ENCODE peak calls at places on chromosomes 13 and 19, in six cellular contexts. One of them, this sample, is unnamed.

GRCh38 chr19:10269333-10270179 is 1.4 kb upstream of the ICAM1 start:
- DNase-seq in transverse colon: peak; percentile 90
- DNase-seq in tibial artery: peak; percentile 84
- DNase-seq in thyroid gland: peak; percentile 81
- DNase-seq in IMR-90: peak; percentile 65
- DNase-seq in tibial nerve: peak; percentile 91
- DNase-seq in this sample: peak; percentile 89

GRCh38 chr13:105920375-105920774 is 615.1 kb downstream of the EFNB2 start:
- DNase-seq in transverse colon: peak; percentile 21
- DNase-seq in tibial artery: no peak
- DNase-seq in thyroid gland: no peak
- DNase-seq in IMR-90: peak; percentile 87
- DNase-seq in tibial nerve: no peak
- DNase-seq in this sample: peak; percentile 83

GRCh38 chr13:61138857-61139256 is 276.8 kb downstream of the PCDH20 start:
- DNase-seq in transverse colon: no peak
- DNase-seq in tibial artery: no peak
- DNase-seq in thyroid gland: no peak
- DNase-seq in IMR-90: no peak
- DNase-seq in tibial nerve: no peak
- DNase-seq in this sample: no peak

GRCh38 chr19:4503224-4504170 is 14.8 kb downstream of the PLIN4 start:
- DNase-seq in transverse colon: no peak
- DNase-seq in tibial artery: no peak
- DNase-seq in thyroid gland: no peak
- DNase-seq in IMR-90: no peak
- DNase-seq in tibial nerve: no peak
- DNase-seq in this sample: no peak

GRCh38 chr19:47885067-47885463 is 1.1 kb downstream of the SULT2A1 start:
- DNase-seq in transverse colon: no peak
- DNase-seq in tibial artery: no peak
- DNase-seq in thyroid gland: no peak
- DNase-seq in IMR-90: no peak
- DNase-seq in tibial nerve: no peak
- DNase-seq in this sample: no peak

GRCh38 chr13:101654916-101655315 is 202.4 kb downstream of the ITGBL1 start:
- DNase-seq in transverse colon: no peak
- DNase-seq in tibial artery: no peak
- DNase-seq in thyroid gland: no peak
- DNase-seq in IMR-90: peak; percentile 12
- DNase-seq in tibial nerve: no peak
- DNase-seq in this sample: peak; percentile 23

GRCh38 chr13:57627663-57628062 is 3.9 kb upstream of the PCDH17 start:
- DNase-seq in transverse colon: no peak
- DNase-seq in tibial artery: no peak
- DNase-seq in thyroid gland: no peak
- DNase-seq in IMR-90: peak; percentile 2
- DNase-seq in tibial nerve: no peak
- DNase-seq in this sample: peak; percentile 52

GRCh38 chr13:65744761-65745160 is 1485.4 kb downstream of the PCDH9 start:
- DNase-seq in transverse colon: no peak
- DNase-seq in tibial artery: no peak
- DNase-seq in thyroid gland: no peak
- DNase-seq in IMR-90: peak; percentile 79
- DNase-seq in tibial nerve: no peak
- DNase-seq in this sample: peak; percentile 18

GRCh38 chr19:38684078-38684861 is 36.8 kb downstream of the ACTN4 start:
- DNase-seq in transverse colon: peak; percentile 87
- DNase-seq in tibial artery: peak; percentile 76
- DNase-seq in thyroid gland: peak; percentile 42
- DNase-seq in IMR-90: peak; percentile 91
- DNase-seq in tibial nerve: no peak
- DNase-seq in this sample: peak; percentile 90

GRCh38 chr13:44334751-44335150 is 38.9 kb upstream of the SERP2 start:
- DNase-seq in transverse colon: no peak
- DNase-seq in tibial artery: no peak
- DNase-seq in thyroid gland: no peak
- DNase-seq in IMR-90: no peak
- DNase-seq in tibial nerve: no peak
- DNase-seq in this sample: no peak

GRCh38 chr19:7933828-7934725 is 8.1 kb upstream of the CTXN1 start:
- DNase-seq in transverse colon: no peak
- DNase-seq in tibial artery: no peak
- DNase-seq in thyroid gland: no peak
- DNase-seq in IMR-90: no peak
- DNase-seq in tibial nerve: no peak
- DNase-seq in this sample: no peak

DNA sequence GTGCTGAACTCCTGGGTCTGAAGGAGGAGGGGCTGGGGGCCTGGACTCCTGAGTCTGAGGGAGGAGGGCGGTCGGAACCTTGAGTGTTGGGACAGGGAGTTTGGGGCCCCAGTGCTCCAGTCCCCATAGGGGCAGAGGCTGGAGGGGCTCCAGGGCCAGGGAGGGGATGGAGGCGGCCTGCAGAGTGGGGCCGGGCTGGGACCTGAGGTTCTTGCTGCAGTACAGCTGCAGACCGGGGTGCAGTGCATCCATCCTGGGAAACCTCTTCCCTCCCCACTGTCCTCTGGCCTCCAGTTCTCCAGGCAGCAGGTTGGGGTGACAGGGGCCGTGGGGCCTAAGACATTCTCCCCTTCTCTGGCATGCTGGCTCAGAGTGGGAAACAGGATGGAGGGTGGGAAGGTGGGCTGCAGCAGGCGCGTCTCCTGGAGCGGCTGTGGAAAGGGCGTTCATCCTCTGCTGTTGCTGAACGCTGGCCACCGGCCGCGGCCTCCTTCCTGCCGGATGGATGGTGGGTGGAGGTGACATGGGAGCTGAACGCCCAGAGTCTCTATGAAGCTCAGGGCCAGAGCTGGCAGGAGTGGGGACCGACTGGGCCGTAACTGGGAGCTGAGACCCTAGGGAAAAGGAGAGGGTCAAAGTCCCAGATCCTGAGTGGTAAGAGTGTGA is 1.6 kb downstream of the BRSK1 start:
- DNase-seq in transverse colon: no peak
- DNase-seq in tibial artery: no peak
- DNase-seq in thyroid gland: no peak
- DNase-seq in IMR-90: no peak
- DNase-seq in tibial nerve: no peak
- DNase-seq in this sample: no peak
- H3K4me3 ChIP-seq in transverse colon: no peak overlapping the region
- H3K4me3 ChIP-seq in tibial artery: no peak overlapping the region
- H3K4me3 ChIP-seq in thyroid gland: no peak overlapping the region
- H3K4me3 ChIP-seq in IMR-90: peak overlapping the region; percentile 58
- H3K4me3 ChIP-seq in tibial nerve: no peak overlapping the region
- H3K4me3 ChIP-seq in this sample: peak overlapping the region; percentile 22

DNA sequence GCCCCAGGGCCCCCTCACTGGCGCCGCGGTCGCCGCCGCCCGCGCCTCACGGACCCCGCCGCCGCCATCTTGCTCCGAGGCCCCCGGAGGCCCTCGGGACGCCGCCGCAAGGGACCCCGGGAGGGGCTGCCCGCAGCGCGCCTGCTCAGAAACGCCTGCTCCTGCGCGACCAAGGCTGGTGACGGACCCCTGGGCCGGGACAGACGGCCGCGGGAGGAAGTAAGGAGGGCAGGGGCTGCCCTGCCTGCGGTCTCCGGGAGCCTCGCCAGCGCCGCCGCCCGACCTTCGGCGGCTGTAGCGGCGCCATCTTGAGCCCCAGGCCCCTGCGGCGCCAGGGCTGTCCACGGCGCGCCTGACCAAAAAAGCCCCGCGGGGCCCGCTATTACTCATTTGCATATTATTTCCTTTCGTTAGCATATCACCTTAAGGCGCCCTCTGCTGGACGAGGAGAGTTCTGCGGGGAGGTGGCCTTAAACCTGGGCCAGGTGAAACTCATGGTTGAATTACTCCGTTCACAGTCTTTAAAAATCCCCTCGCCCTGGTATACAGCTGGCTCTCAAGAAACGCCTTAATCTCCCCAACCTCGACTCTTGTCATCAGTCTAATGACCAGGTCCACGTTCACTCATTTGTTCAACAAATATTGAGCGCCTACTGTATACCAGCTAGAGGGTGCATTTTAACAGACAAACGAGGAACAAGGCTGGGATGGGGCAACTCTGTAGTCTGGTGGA is at the start of gene REXO1:
- DNase-seq in transverse colon: peak; percentile 98
- DNase-seq in tibial artery: peak; percentile 92
- DNase-seq in thyroid gland: peak; percentile 98
- DNase-seq in IMR-90: peak; percentile 87
- DNase-seq in tibial nerve: peak; percentile 98
- DNase-seq in this sample: peak; percentile 93
- TF ChIP-seq CTCF in transverse colon: peak; percentile 96
- TF ChIP-seq CTCF in tibial artery: peak; percentile 85
- TF ChIP-seq CTCF in thyroid gland: peak; percentile 90
- TF ChIP-seq CTCF in IMR-90: peak; percentile 87
- TF ChIP-seq CTCF in tibial nerve: peak; percentile 91
- TF ChIP-seq CTCF in this sample: peak; percentile 84

GRCh38 chr19:3398114-3398899 is 31.9 kb downstream of the NFIC start:
- DNase-seq in transverse colon: peak; percentile 67
- DNase-seq in tibial artery: peak; percentile 84
- DNase-seq in thyroid gland: peak; percentile 92
- DNase-seq in IMR-90: peak; percentile 41
- DNase-seq in tibial nerve: peak; percentile 71
- DNase-seq in this sample: peak; percentile 54
- H3K4me3 ChIP-seq in transverse colon: no peak overlapping the region
- H3K4me3 ChIP-seq in tibial artery: peak overlapping the region; percentile 48
- H3K4me3 ChIP-seq in thyroid gland: no peak overlapping the region
- H3K4me3 ChIP-seq in IMR-90: no peak overlapping the region
- H3K4me3 ChIP-seq in tibial nerve: peak overlapping the region; percentile 21
- H3K4me3 ChIP-seq in this sample: no peak overlapping the region

GRCh38 chr13:75151081-75151643 is 330.8 kb downstream of the TBC1D4 start:
- DNase-seq in transverse colon: no peak
- DNase-seq in tibial artery: no peak
- DNase-seq in thyroid gland: no peak
- DNase-seq in IMR-90: peak; percentile 52
- DNase-seq in tibial nerve: no peak
- DNase-seq in this sample: peak; percentile 91
- TF ChIP-seq CTCF in transverse colon: no peak
- TF ChIP-seq CTCF in tibial artery: no peak
- TF ChIP-seq CTCF in thyroid gland: no peak
- TF ChIP-seq CTCF in IMR-90: no peak
- TF ChIP-seq CTCF in tibial nerve: no peak
- TF ChIP-seq CTCF in this sample: no peak

This sample was measured in choroid plexus epithelial cell.